ENCODE peak calls at places on chromosomes 12 and 14, in ten cellular contexts. One of them, this sample, is unnamed. For H3K36me3, the result is how much of the 10 kb centered on the place peaks cover.

GRCh38 chr14:24322672-24323071 is 11.4 kb downstream of the LTB4R start:
- DNase-seq in OCI-LY7: no peak
- DNase-seq in CD8-positive, alpha-beta memory T cell: no peak
- DNase-seq in HCT116: no peak
- DNase-seq in effector memory CD4-positive, alpha-beta T cell: no peak
- DNase-seq in mesendoderm: no peak
- DNase-seq in esophagus squamous epithelium: no peak
- DNase-seq in lower lobe of right lung: peak
- DNase-seq in IMR-90: no peak
- DNase-seq in body of pancreas: no peak
- DNase-seq in this sample: peak

GRCh38 chr12:54306925-54307731 is 6.3 kb upstream of the NFE2 start:
- DNase-seq in CD8-positive, alpha-beta memory T cell: peak
- DNase-seq in effector memory CD4-positive, alpha-beta T cell: no peak
- DNase-seq in lower lobe of right lung: peak
- DNase-seq in esophagus squamous epithelium: peak
- DNase-seq in OCI-LY7: no peak
- DNase-seq in mesendoderm: no peak
- DNase-seq in HCT116: peak
- DNase-seq in IMR-90: no peak
- DNase-seq in body of pancreas: peak
- DNase-seq in this sample: peak

GRCh38 chr14:102184678-102185040 is 45.0 kb downstream of the WDR20 start:
- DNase-seq in body of pancreas: no peak
- DNase-seq in esophagus squamous epithelium: no peak
- DNase-seq in CD8-positive, alpha-beta memory T cell: no peak
- DNase-seq in HCT116: no peak
- DNase-seq in mesendoderm: no peak
- DNase-seq in lower lobe of right lung: no peak
- DNase-seq in IMR-90: no peak
- DNase-seq in OCI-LY7: no peak
- DNase-seq in effector memory CD4-positive, alpha-beta T cell: no peak
- DNase-seq in this sample: peak

GRCh38 chr12:131991816-131992430 is 42.2 kb downstream of the EP400 start:
- DNase-seq in mesendoderm: no peak
- DNase-seq in esophagus squamous epithelium: no peak
- DNase-seq in IMR-90: no peak
- DNase-seq in OCI-LY7: no peak
- DNase-seq in effector memory CD4-positive, alpha-beta T cell: no peak
- DNase-seq in CD8-positive, alpha-beta memory T cell: no peak
- DNase-seq in body of pancreas: no peak
- DNase-seq in HCT116: no peak
- DNase-seq in lower lobe of right lung: no peak
- DNase-seq in this sample: no peak

GRCh38 chr12:88185988-88186387 is 43.9 kb downstream of the TMTC3 start:
- DNase-seq in body of pancreas: no peak
- DNase-seq in CD8-positive, alpha-beta memory T cell: no peak
- DNase-seq in lower lobe of right lung: no peak
- DNase-seq in esophagus squamous epithelium: no peak
- DNase-seq in IMR-90: peak
- DNase-seq in HCT116: peak
- DNase-seq in OCI-LY7: no peak
- DNase-seq in mesendoderm: no peak
- DNase-seq in effector memory CD4-positive, alpha-beta T cell: no peak
- DNase-seq in this sample: no peak

GRCh38 chr14:72416892-72417291 is 477.0 kb downstream of the DPF3 start:
- DNase-seq in OCI-LY7: peak
- DNase-seq in lower lobe of right lung: no peak
- DNase-seq in IMR-90: no peak
- DNase-seq in body of pancreas: no peak
- DNase-seq in mesendoderm: no peak
- DNase-seq in effector memory CD4-positive, alpha-beta T cell: no peak
- DNase-seq in CD8-positive, alpha-beta memory T cell: no peak
- DNase-seq in esophagus squamous epithelium: no peak
- DNase-seq in HCT116: peak
- DNase-seq in this sample: no peak

GRCh38 chr14:31950760-31951637 is 126.1 kb upstream of the ARHGAP5 start:
- DNase-seq in OCI-LY7: no peak
- DNase-seq in lower lobe of right lung: no peak
- DNase-seq in body of pancreas: no peak
- DNase-seq in esophagus squamous epithelium: no peak
- DNase-seq in IMR-90: peak
- DNase-seq in HCT116: no peak
- DNase-seq in effector memory CD4-positive, alpha-beta T cell: no peak
- DNase-seq in mesendoderm: peak
- DNase-seq in CD8-positive, alpha-beta memory T cell: no peak
- DNase-seq in this sample: peak

GRCh38 chr12:75568801-75569200 is 57.4 kb upstream of the KRR1 start:
- DNase-seq in IMR-90: no peak
- DNase-seq in OCI-LY7: no peak
- DNase-seq in esophagus squamous epithelium: no peak
- DNase-seq in body of pancreas: no peak
- DNase-seq in lower lobe of right lung: no peak
- DNase-seq in mesendoderm: no peak
- DNase-seq in HCT116: no peak
- DNase-seq in CD8-positive, alpha-beta memory T cell: no peak
- DNase-seq in effector memory CD4-positive, alpha-beta T cell: no peak
- DNase-seq in this sample: no peak

GRCh38 chr14:67567654-67568053 is 32.4 kb downstream of the PIGH start:
- DNase-seq in OCI-LY7: no peak
- DNase-seq in HCT116: no peak
- DNase-seq in body of pancreas: peak
- DNase-seq in esophagus squamous epithelium: no peak
- DNase-seq in CD8-positive, alpha-beta memory T cell: no peak
- DNase-seq in effector memory CD4-positive, alpha-beta T cell: no peak
- DNase-seq in IMR-90: no peak
- DNase-seq in lower lobe of right lung: no peak
- DNase-seq in mesendoderm: no peak
- DNase-seq in this sample: no peak

GRCh38 chr12:97745406-97746101 is 282.9 kb downstream of the RMST start:
- DNase-seq in CD8-positive, alpha-beta memory T cell: no peak
- DNase-seq in effector memory CD4-positive, alpha-beta T cell: no peak
- DNase-seq in mesendoderm: no peak
- DNase-seq in body of pancreas: no peak
- DNase-seq in esophagus squamous epithelium: no peak
- DNase-seq in IMR-90: no peak
- DNase-seq in HCT116: no peak
- DNase-seq in OCI-LY7: no peak
- DNase-seq in lower lobe of right lung: no peak
- DNase-seq in this sample: no peak

GRCh38 chr14:68514611-68515194 is 278.2 kb downstream of the ZFP36L1 start:
- DNase-seq in OCI-LY7: no peak
- DNase-seq in mesendoderm: peak
- DNase-seq in body of pancreas: no peak
- DNase-seq in effector memory CD4-positive, alpha-beta T cell: no peak
- DNase-seq in HCT116: no peak
- DNase-seq in CD8-positive, alpha-beta memory T cell: no peak
- DNase-seq in IMR-90: no peak
- DNase-seq in lower lobe of right lung: no peak
- DNase-seq in esophagus squamous epithelium: no peak
- DNase-seq in this sample: no peak

GRCh38 chr12:3071107-3071506 is 6.1 kb upstream of the TSPAN9 start:
- DNase-seq in effector memory CD4-positive, alpha-beta T cell: no peak
- DNase-seq in lower lobe of right lung: no peak
- DNase-seq in HCT116: no peak
- DNase-seq in OCI-LY7: no peak
- DNase-seq in body of pancreas: peak
- DNase-seq in mesendoderm: no peak
- DNase-seq in esophagus squamous epithelium: no peak
- DNase-seq in CD8-positive, alpha-beta memory T cell: no peak
- DNase-seq in IMR-90: no peak
- DNase-seq in this sample: no peak

GRCh38 chr12:89821901-89822300 is 113.3 kb upstream of the ATP2B1 start:
- DNase-seq in lower lobe of right lung: no peak
- DNase-seq in CD8-positive, alpha-beta memory T cell: no peak
- DNase-seq in IMR-90: no peak
- DNase-seq in OCI-LY7: peak
- DNase-seq in mesendoderm: no peak
- DNase-seq in HCT116: no peak
- DNase-seq in effector memory CD4-positive, alpha-beta T cell: no peak
- DNase-seq in esophagus squamous epithelium: no peak
- DNase-seq in body of pancreas: no peak
- DNase-seq in this sample: no peak

GRCh38 chr12:132689227-132689626 is 1.8 kb downstream of the PXMP2 start:
- DNase-seq in OCI-LY7: no peak
- DNase-seq in body of pancreas: peak
- DNase-seq in effector memory CD4-positive, alpha-beta T cell: no peak
- DNase-seq in lower lobe of right lung: no peak
- DNase-seq in HCT116: no peak
- DNase-seq in mesendoderm: no peak
- DNase-seq in IMR-90: no peak
- DNase-seq in esophagus squamous epithelium: no peak
- DNase-seq in CD8-positive, alpha-beta memory T cell: no peak
- DNase-seq in this sample: no peak

GRCh38 chr12:105554223-105554678 is 223.8 kb downstream of the C12orf75 start:
- DNase-seq in body of pancreas: no peak
- DNase-seq in mesendoderm: peak
- DNase-seq in IMR-90: no peak
- DNase-seq in OCI-LY7: no peak
- DNase-seq in effector memory CD4-positive, alpha-beta T cell: no peak
- DNase-seq in esophagus squamous epithelium: no peak
- DNase-seq in lower lobe of right lung: no peak
- DNase-seq in CD8-positive, alpha-beta memory T cell: no peak
- DNase-seq in HCT116: no peak
- DNase-seq in this sample: no peak

GRCh38 chr12:62983594-62983993 is 48.6 kb upstream of the PPM1H start:
- DNase-seq in effector memory CD4-positive, alpha-beta T cell: no peak
- DNase-seq in HCT116: peak
- DNase-seq in lower lobe of right lung: no peak
- DNase-seq in body of pancreas: no peak
- DNase-seq in esophagus squamous epithelium: no peak
- DNase-seq in CD8-positive, alpha-beta memory T cell: no peak
- DNase-seq in IMR-90: no peak
- DNase-seq in OCI-LY7: peak
- DNase-seq in mesendoderm: peak
- DNase-seq in this sample: no peak

DNA sequence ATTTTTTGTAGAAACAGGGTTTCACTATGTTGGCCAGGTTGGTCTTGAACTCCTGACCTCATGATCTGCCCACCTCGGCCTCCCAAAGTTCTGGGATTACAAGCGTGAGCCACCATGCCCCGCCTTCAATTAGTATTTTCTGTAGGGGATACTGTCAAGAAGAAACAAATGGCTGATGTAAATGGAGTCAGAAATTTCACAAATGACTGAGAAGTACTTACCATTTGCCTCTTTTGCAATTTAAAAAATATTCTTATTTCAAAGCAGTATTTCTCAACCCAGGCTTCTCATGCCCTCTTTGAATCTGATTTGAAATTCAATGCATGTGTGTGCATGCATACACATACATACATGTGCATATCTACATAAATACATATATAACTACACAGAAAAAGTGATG is 4.3 kb downstream of the PSMA6 start:
- DNase-seq in effector memory CD4-positive, alpha-beta T cell: no peak
- DNase-seq in body of pancreas: no peak
- DNase-seq in OCI-LY7: no peak
- DNase-seq in IMR-90: no peak
- DNase-seq in HCT116: no peak
- DNase-seq in esophagus squamous epithelium: no peak
- DNase-seq in CD8-positive, alpha-beta memory T cell: no peak
- DNase-seq in lower lobe of right lung: no peak
- DNase-seq in mesendoderm: peak
- DNase-seq in this sample: no peak
- H3K27ac ChIP-seq in effector memory CD4-positive, alpha-beta T cell: no peak
- H3K27ac ChIP-seq in body of pancreas: no peak
- H3K27ac ChIP-seq in OCI-LY7: no peak
- H3K27ac ChIP-seq in IMR-90: no peak
- H3K27ac ChIP-seq in HCT116: no peak
- H3K27ac ChIP-seq in esophagus squamous epithelium: no peak
- H3K27ac ChIP-seq in CD8-positive, alpha-beta memory T cell: no peak
- H3K27ac ChIP-seq in lower lobe of right lung: peak
- H3K27ac ChIP-seq in mesendoderm: no peak
- H3K27ac ChIP-seq in this sample: no peak

DNA sequence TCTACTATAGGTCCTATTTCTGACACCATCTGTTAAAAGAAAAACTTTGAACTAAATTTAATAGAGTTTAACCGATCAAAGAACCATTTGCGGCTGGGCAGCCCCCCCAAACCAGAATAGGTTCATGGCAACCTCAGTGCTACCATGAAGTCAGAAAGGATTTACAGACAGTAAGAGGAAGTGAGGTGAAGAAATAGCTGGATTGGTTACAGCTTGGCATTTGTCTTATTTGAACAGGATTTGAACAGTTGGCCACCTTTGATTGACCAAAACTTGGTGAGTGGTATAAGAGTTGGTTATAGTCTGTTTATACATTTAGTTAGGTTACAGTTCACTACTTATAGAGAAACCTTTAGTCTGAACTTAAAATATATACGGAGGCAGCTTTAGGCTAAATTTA is 88.9 kb downstream of the TXNDC16 start:
- DNase-seq in body of pancreas: no peak
- DNase-seq in OCI-LY7: no peak
- DNase-seq in esophagus squamous epithelium: no peak
- DNase-seq in effector memory CD4-positive, alpha-beta T cell: no peak
- DNase-seq in mesendoderm: no peak
- DNase-seq in IMR-90: no peak
- DNase-seq in CD8-positive, alpha-beta memory T cell: no peak
- DNase-seq in HCT116: no peak
- DNase-seq in lower lobe of right lung: no peak
- DNase-seq in this sample: no peak
- H3K36me3 ChIP-seq in body of pancreas: under half
- H3K36me3 ChIP-seq in OCI-LY7: under half
- H3K36me3 ChIP-seq in esophagus squamous epithelium: under half
- H3K36me3 ChIP-seq in effector memory CD4-positive, alpha-beta T cell: under half
- H3K36me3 ChIP-seq in mesendoderm: under half
- H3K36me3 ChIP-seq in IMR-90: under half
- H3K36me3 ChIP-seq in CD8-positive, alpha-beta memory T cell: under half
- H3K36me3 ChIP-seq in HCT116: under half
- H3K36me3 ChIP-seq in lower lobe of right lung: under half
- H3K36me3 ChIP-seq in this sample: under half

GRCh38 chr12:90978117-90978770 is 23.3 kb upstream of the CCER1 start:
- DNase-seq in lower lobe of right lung: no peak
- DNase-seq in body of pancreas: no peak
- DNase-seq in CD8-positive, alpha-beta memory T cell: no peak
- DNase-seq in effector memory CD4-positive, alpha-beta T cell: no peak
- DNase-seq in mesendoderm: peak
- DNase-seq in OCI-LY7: peak
- DNase-seq in esophagus squamous epithelium: no peak
- DNase-seq in HCT116: peak
- DNase-seq in IMR-90: peak
- DNase-seq in this sample: no peak
- H3K27ac ChIP-seq in lower lobe of right lung: no peak
- H3K27ac ChIP-seq in body of pancreas: no peak
- H3K27ac ChIP-seq in CD8-positive, alpha-beta memory T cell: no peak
- H3K27ac ChIP-seq in effector memory CD4-positive, alpha-beta T cell: no peak
- H3K27ac ChIP-seq in mesendoderm: no peak
- H3K27ac ChIP-seq in OCI-LY7: no peak
- H3K27ac ChIP-seq in esophagus squamous epithelium: no peak
- H3K27ac ChIP-seq in HCT116: no peak
- H3K27ac ChIP-seq in IMR-90: peak
- H3K27ac ChIP-seq in this sample: no peak

DNA sequence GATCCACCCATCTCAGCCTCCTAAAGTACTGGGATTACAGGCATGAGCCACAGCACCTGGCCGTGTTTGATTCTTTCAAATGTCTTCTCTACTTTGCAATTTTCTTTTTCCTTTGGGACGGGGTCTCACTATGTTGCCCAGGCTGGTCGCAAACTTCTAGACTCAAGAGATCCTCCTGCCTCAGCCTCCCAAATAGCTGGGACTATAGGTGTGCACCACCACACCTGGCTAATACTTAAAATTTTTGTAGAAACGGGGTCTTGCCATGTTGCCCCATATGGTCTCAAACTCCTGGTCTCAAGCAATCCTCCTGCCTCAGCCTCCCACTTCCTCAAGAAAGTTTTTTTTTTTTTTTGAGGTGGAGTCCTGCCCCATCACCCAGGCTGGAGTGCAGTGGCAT is 1.7 kb downstream of the GATC start:
- DNase-seq in esophagus squamous epithelium: no peak
- DNase-seq in mesendoderm: no peak
- DNase-seq in CD8-positive, alpha-beta memory T cell: no peak
- DNase-seq in IMR-90: no peak
- DNase-seq in body of pancreas: no peak
- DNase-seq in OCI-LY7: no peak
- DNase-seq in HCT116: no peak
- DNase-seq in effector memory CD4-positive, alpha-beta T cell: no peak
- DNase-seq in lower lobe of right lung: no peak
- DNase-seq in this sample: no peak
- H3K36me3 ChIP-seq in esophagus squamous epithelium: under half
- H3K36me3 ChIP-seq in mesendoderm: under half
- H3K36me3 ChIP-seq in CD8-positive, alpha-beta memory T cell: under half
- H3K36me3 ChIP-seq in IMR-90: under half
- H3K36me3 ChIP-seq in body of pancreas: under half
- H3K36me3 ChIP-seq in OCI-LY7: half or more
- H3K36me3 ChIP-seq in HCT116: under half
- H3K36me3 ChIP-seq in effector memory CD4-positive, alpha-beta T cell: under half
- H3K36me3 ChIP-seq in lower lobe of right lung: half or more
- H3K36me3 ChIP-seq in this sample: under half

This sample was measured in kidney.